ENCODE peak calls at places on chromosomes 13 and 19, in seven cellular contexts. One of them, this sample, is unnamed.

GRCh38 chr19:38693380-38694223 is 46.2 kb downstream of the ACTN4 start:
- DNase-seq in fibroblast of lung: peak; percentile 59
- DNase-seq in mammary epithelial cell: peak; percentile 98
- DNase-seq in vagina: no peak
- DNase-seq in prostate gland: no peak
- DNase-seq in psoas muscle: no peak
- DNase-seq in mucosa of descending colon: no peak
- DNase-seq in this sample: no peak

GRCh38 chr13:93268327-93269028 is 41.9 kb downstream of the GPC6 start:
- DNase-seq in fibroblast of lung: no peak
- DNase-seq in mammary epithelial cell: no peak
- DNase-seq in vagina: no peak
- DNase-seq in prostate gland: no peak
- DNase-seq in psoas muscle: no peak
- DNase-seq in mucosa of descending colon: no peak
- DNase-seq in this sample: no peak

GRCh38 chr19:14502334-14503092 is 6.6 kb upstream of the GIPC1 start:
- DNase-seq in fibroblast of lung: no peak
- DNase-seq in mammary epithelial cell: no peak
- DNase-seq in vagina: no peak
- DNase-seq in prostate gland: no peak
- DNase-seq in psoas muscle: no peak
- DNase-seq in mucosa of descending colon: no peak
- DNase-seq in this sample: peak; percentile 60

GRCh38 chr19:55484571-55485438 is at the start of gene NAT14:
- DNase-seq in fibroblast of lung: peak; percentile 58
- DNase-seq in mammary epithelial cell: peak; percentile 25
- DNase-seq in vagina: no peak
- DNase-seq in prostate gland: no peak
- DNase-seq in psoas muscle: peak; percentile 78
- DNase-seq in mucosa of descending colon: peak; percentile 61
- DNase-seq in this sample: no peak

GRCh38 chr19:4638330-4638729 is 986 bp upstream of the TNFAIP8L1 start:
- DNase-seq in fibroblast of lung: no peak
- DNase-seq in mammary epithelial cell: no peak
- DNase-seq in vagina: no peak
- DNase-seq in prostate gland: no peak
- DNase-seq in psoas muscle: peak; percentile 82
- DNase-seq in mucosa of descending colon: peak; percentile 48
- DNase-seq in this sample: peak; percentile 57

GRCh38 chr13:42907745-42908144 is 84.3 kb downstream of the EPSTI1 start:
- DNase-seq in fibroblast of lung: no peak
- DNase-seq in mammary epithelial cell: no peak
- DNase-seq in vagina: no peak
- DNase-seq in prostate gland: no peak
- DNase-seq in psoas muscle: no peak
- DNase-seq in mucosa of descending colon: no peak
- DNase-seq in this sample: no peak

GRCh38 chr19:31232220-31232619 is 117.0 kb downstream of the TSHZ3 start:
- DNase-seq in fibroblast of lung: peak; percentile 39
- DNase-seq in mammary epithelial cell: no peak
- DNase-seq in vagina: no peak
- DNase-seq in prostate gland: no peak
- DNase-seq in psoas muscle: no peak
- DNase-seq in mucosa of descending colon: no peak
- DNase-seq in this sample: no peak

GRCh38 chr19:17718467-17718987 is 753 bp upstream of the MAP1S start:
- DNase-seq in fibroblast of lung: no peak
- DNase-seq in mammary epithelial cell: no peak
- DNase-seq in vagina: no peak
- DNase-seq in prostate gland: no peak
- DNase-seq in psoas muscle: no peak
- DNase-seq in mucosa of descending colon: no peak
- DNase-seq in this sample: no peak

GRCh38 chr13:93249259-93249917 is 22.8 kb downstream of the GPC6 start:
- DNase-seq in fibroblast of lung: peak; percentile 91
- DNase-seq in mammary epithelial cell: peak; percentile 84
- DNase-seq in vagina: no peak
- DNase-seq in prostate gland: no peak
- DNase-seq in psoas muscle: no peak
- DNase-seq in mucosa of descending colon: no peak
- DNase-seq in this sample: no peak

GRCh38 chr13:40247845-40248244 is 418.6 kb downstream of the FOXO1 start:
- DNase-seq in fibroblast of lung: peak; percentile 24
- DNase-seq in mammary epithelial cell: peak; percentile 51
- DNase-seq in vagina: no peak
- DNase-seq in prostate gland: no peak
- DNase-seq in psoas muscle: no peak
- DNase-seq in mucosa of descending colon: no peak
- DNase-seq in this sample: no peak

GRCh38 chr19:47521473-47522180 is 6.8 kb upstream of the NAPA start:
- DNase-seq in fibroblast of lung: no peak
- DNase-seq in mammary epithelial cell: no peak
- DNase-seq in vagina: no peak
- DNase-seq in prostate gland: no peak
- DNase-seq in psoas muscle: peak; percentile 44
- DNase-seq in mucosa of descending colon: no peak
- DNase-seq in this sample: no peak

GRCh38 chr13:112951674-112952371 is 17.2 kb upstream of the MCF2L start:
- DNase-seq in fibroblast of lung: no peak
- DNase-seq in mammary epithelial cell: no peak
- DNase-seq in vagina: no peak
- DNase-seq in prostate gland: no peak
- DNase-seq in psoas muscle: no peak
- DNase-seq in mucosa of descending colon: no peak
- DNase-seq in this sample: no peak

GRCh38 chr19:41405776-41406175 is 8.2 kb downstream of the BCKDHA start:
- DNase-seq in fibroblast of lung: no peak
- DNase-seq in mammary epithelial cell: no peak
- DNase-seq in vagina: no peak
- DNase-seq in prostate gland: no peak
- DNase-seq in psoas muscle: no peak
- DNase-seq in mucosa of descending colon: no peak
- DNase-seq in this sample: no peak

GRCh38 chr19:41409288-41409687 is 11.7 kb downstream of the BCKDHA start:
- DNase-seq in fibroblast of lung: peak; percentile 12
- DNase-seq in mammary epithelial cell: peak; percentile 58
- DNase-seq in vagina: no peak
- DNase-seq in prostate gland: peak; percentile 76
- DNase-seq in psoas muscle: no peak
- DNase-seq in mucosa of descending colon: no peak
- DNase-seq in this sample: no peak

GRCh38 chr19:41408256-41408655 is 10.6 kb downstream of the BCKDHA start:
- DNase-seq in fibroblast of lung: no peak
- DNase-seq in mammary epithelial cell: no peak
- DNase-seq in vagina: no peak
- DNase-seq in prostate gland: no peak
- DNase-seq in psoas muscle: no peak
- DNase-seq in mucosa of descending colon: no peak
- DNase-seq in this sample: no peak

GRCh38 chr19:41410655-41411054 is 13.0 kb downstream of the BCKDHA start:
- DNase-seq in fibroblast of lung: no peak
- DNase-seq in mammary epithelial cell: no peak
- DNase-seq in vagina: no peak
- DNase-seq in prostate gland: no peak
- DNase-seq in psoas muscle: no peak
- DNase-seq in mucosa of descending colon: no peak
- DNase-seq in this sample: no peak

DNA sequence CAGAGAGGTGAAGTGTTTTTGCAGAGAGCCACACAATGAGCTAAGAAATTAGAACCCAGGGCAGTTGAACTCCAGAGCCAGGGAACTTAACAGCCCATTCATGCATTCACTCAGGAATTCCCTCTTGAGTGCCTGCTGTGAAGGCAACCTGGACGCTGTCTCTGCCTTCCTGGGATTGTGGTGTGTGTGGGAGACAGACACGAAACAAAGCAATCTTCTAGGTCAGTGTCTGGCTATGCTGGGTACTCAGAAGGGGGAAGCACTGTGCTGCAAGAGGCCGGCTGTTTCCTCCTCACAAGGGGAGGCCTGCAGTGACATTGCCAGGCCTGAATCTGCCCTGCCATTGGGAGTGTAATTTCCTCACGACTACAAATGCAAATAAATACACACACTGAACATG is 9.7 kb downstream of the BCKDHA start:
- DNase-seq in fibroblast of lung: no peak
- DNase-seq in mammary epithelial cell: no peak
- DNase-seq in vagina: no peak
- DNase-seq in prostate gland: no peak
- DNase-seq in psoas muscle: no peak
- DNase-seq in mucosa of descending colon: no peak
- DNase-seq in this sample: no peak
- H3K4me1 ChIP-seq in fibroblast of lung: no peaks in the 10 kb centered on the region
- H3K4me1 ChIP-seq in mammary epithelial cell: peaks cover 22% of the 10 kb centered on the region
- H3K4me1 ChIP-seq in vagina: peaks cover 46% of the 10 kb centered on the region
- H3K4me1 ChIP-seq in prostate gland: peaks cover 10% of the 10 kb centered on the region
- H3K4me1 ChIP-seq in psoas muscle: peaks cover 43% of the 10 kb centered on the region
- H3K4me1 ChIP-seq in mucosa of descending colon: peaks cover 6% of the 10 kb centered on the region
- H3K4me1 ChIP-seq in this sample: peaks cover 16% of the 10 kb centered on the region

DNA sequence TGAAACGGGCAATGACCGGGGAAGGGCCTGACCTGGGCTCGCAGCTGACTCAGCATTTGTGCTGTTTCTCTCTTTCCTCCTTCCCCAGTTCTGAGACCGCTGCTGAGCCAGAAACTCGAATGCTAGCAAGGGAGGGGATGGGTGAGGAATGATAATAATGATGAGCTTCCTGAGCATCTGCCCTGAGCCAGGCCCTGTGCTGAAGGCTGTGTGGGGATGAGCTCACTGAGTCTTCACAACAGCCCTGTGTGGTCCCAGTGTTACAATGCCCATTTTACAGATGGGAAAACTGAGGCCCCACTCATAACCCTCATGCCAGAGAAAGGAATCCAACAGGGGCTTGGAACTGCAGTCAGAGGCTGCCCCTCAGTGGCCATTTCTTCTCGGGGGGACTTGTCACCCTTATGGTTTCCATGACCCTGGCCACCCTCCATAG is 8.1 kb downstream of the SULT2B1 start:
- DNase-seq in fibroblast of lung: no peak
- DNase-seq in mammary epithelial cell: no peak
- DNase-seq in vagina: no peak
- DNase-seq in prostate gland: no peak
- DNase-seq in psoas muscle: no peak
- DNase-seq in mucosa of descending colon: no peak
- DNase-seq in this sample: no peak
- H3K4me1 ChIP-seq in fibroblast of lung: no peaks in the 10 kb centered on the region
- H3K4me1 ChIP-seq in mammary epithelial cell: peaks cover 10% of the 10 kb centered on the region
- H3K4me1 ChIP-seq in vagina: peaks cover 6% of the 10 kb centered on the region
- H3K4me1 ChIP-seq in prostate gland: no peaks in the 10 kb centered on the region
- H3K4me1 ChIP-seq in psoas muscle: no peaks in the 10 kb centered on the region
- H3K4me1 ChIP-seq in mucosa of descending colon: peaks cover 4% of the 10 kb centered on the region
- H3K4me1 ChIP-seq in this sample: no peaks in the 10 kb centered on the region

GRCh38 chr13:95462801-95463200 is 89.7 kb upstream of the CLDN10 start:
- DNase-seq in fibroblast of lung: no peak
- DNase-seq in mammary epithelial cell: no peak
- DNase-seq in vagina: no peak
- DNase-seq in prostate gland: no peak
- DNase-seq in psoas muscle: no peak
- DNase-seq in mucosa of descending colon: no peak
- DNase-seq in this sample: no peak

DNA sequence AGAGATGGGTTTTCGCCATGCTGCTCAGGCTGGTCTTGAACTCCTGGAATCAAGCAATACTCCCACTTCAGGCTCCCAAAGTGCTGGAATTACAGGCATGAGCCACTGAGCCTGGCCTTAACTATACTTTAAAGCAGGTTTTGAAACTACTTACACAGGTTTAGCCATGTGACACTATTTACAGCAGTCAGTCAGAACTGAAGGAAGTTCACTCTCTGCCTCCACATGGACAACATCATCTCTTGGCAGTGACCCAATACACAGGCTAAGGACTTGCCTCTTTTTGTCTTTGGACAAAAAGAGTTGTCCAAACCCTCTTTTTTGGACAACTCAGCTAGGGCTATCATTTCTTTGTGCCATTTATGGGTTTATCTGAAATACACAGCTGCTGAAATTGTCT is 89.0 kb upstream of the CLDN10 start:
- DNase-seq in fibroblast of lung: no peak
- DNase-seq in mammary epithelial cell: peak; percentile 12
- DNase-seq in vagina: no peak
- DNase-seq in prostate gland: no peak
- DNase-seq in psoas muscle: no peak
- DNase-seq in mucosa of descending colon: no peak
- DNase-seq in this sample: no peak
- H3K4me1 ChIP-seq in fibroblast of lung: no peaks in the 10 kb centered on the region
- H3K4me1 ChIP-seq in mammary epithelial cell: no peaks in the 10 kb centered on the region
- H3K4me1 ChIP-seq in vagina: no peaks in the 10 kb centered on the region
- H3K4me1 ChIP-seq in prostate gland: no peaks in the 10 kb centered on the region
- H3K4me1 ChIP-seq in psoas muscle: no peaks in the 10 kb centered on the region
- H3K4me1 ChIP-seq in mucosa of descending colon: no peaks in the 10 kb centered on the region
- H3K4me1 ChIP-seq in this sample: no peaks in the 10 kb centered on the region

GRCh38 chr19:8489591-8490394 is 12.6 kb downstream of the PRAM1 start:
- DNase-seq in fibroblast of lung: no peak
- DNase-seq in mammary epithelial cell: peak; percentile 90
- DNase-seq in vagina: no peak
- DNase-seq in prostate gland: peak; percentile 93
- DNase-seq in psoas muscle: no peak
- DNase-seq in mucosa of descending colon: peak; percentile 25
- DNase-seq in this sample: no peak

GRCh38 chr19:8486661-8487136 is 15.7 kb downstream of the PRAM1 start:
- DNase-seq in fibroblast of lung: no peak
- DNase-seq in mammary epithelial cell: no peak
- DNase-seq in vagina: no peak
- DNase-seq in prostate gland: no peak
- DNase-seq in psoas muscle: no peak
- DNase-seq in mucosa of descending colon: peak; percentile 15
- DNase-seq in this sample: no peak

GRCh38 chr19:8488351-8488750 is 14.1 kb downstream of the PRAM1 start:
- DNase-seq in fibroblast of lung: no peak
- DNase-seq in mammary epithelial cell: no peak
- DNase-seq in vagina: no peak
- DNase-seq in prostate gland: no peak
- DNase-seq in psoas muscle: no peak
- DNase-seq in mucosa of descending colon: peak; percentile 10
- DNase-seq in this sample: no peak

GRCh38 chr19:8485561-8486371 is 16.7 kb downstream of the PRAM1 start:
- DNase-seq in fibroblast of lung: no peak
- DNase-seq in mammary epithelial cell: no peak
- DNase-seq in vagina: no peak
- DNase-seq in prostate gland: no peak
- DNase-seq in psoas muscle: no peak
- DNase-seq in mucosa of descending colon: peak; percentile 21
- DNase-seq in this sample: no peak

DNA sequence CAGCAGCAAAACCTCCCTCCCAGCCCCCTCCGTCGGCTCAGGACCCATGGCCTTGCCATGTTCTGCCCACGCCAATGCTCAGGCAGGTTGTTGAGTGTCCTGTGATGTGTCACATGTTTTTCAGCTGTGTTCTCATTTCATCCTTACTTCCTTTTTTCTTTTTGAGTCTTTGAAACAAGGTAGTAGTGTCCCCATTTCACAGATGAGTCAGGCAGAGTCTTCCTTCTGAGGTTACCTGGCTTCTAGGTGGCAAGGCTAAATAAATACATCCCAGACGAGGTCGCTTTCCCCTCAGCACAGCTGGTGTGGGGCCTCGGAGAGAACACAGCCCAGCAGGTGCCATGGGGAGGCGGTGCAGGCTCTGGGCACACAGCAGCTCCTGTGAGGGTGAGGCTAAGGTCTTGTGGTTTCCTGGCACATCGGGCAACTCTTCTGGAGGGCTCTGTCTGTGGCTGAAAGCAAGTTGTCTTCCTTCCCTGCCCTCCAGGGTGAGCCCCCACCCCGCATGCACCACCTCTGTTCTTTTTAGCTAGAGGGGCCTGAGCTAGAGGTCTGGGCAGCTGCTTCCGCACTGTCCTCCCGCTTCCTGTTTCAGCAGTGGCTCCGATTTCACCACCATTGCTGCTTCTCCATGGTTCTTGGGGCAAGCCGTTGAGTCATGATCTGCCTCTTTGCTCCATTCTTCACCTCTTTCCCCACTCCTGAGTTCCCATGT is 15.1 kb downstream of the PRAM1 start:
- DNase-seq in fibroblast of lung: no peak
- DNase-seq in mammary epithelial cell: no peak
- DNase-seq in vagina: no peak
- DNase-seq in prostate gland: no peak
- DNase-seq in psoas muscle: no peak
- DNase-seq in mucosa of descending colon: peak; percentile 31
- DNase-seq in this sample: no peak
- H3K4me1 ChIP-seq in fibroblast of lung: no peaks in the 10 kb centered on the region
- H3K4me1 ChIP-seq in mammary epithelial cell: peaks cover 20% of the 10 kb centered on the region
- H3K4me1 ChIP-seq in vagina: peaks cover 36% of the 10 kb centered on the region
- H3K4me1 ChIP-seq in prostate gland: no peaks in the 10 kb centered on the region
- H3K4me1 ChIP-seq in psoas muscle: peaks cover 2% of the 10 kb centered on the region
- H3K4me1 ChIP-seq in mucosa of descending colon: no peaks in the 10 kb centered on the region
- H3K4me1 ChIP-seq in this sample: no peaks in the 10 kb centered on the region

This sample was measured in right lobe of liver.